ENCODE peak calls at places on chromosomes 16 and 17, in seven cellular contexts. One of them, this sample, is unnamed.
A peak's percentile ranks its signal among the peaks of the same experiment; 100 is the strongest.

GRCh38 chr16:6081320-6081976 is 983.9 kb upstream of the EEF2KMT start:
- DNase-seq in M059J: peak; percentile 51
- DNase-seq in HFFc6: no peak
- DNase-seq in activated effector memory CD4-positive, alpha-beta T cell treated with anti-CD3 and anti-CD28 coated beads, Interleukin-2, amount 50 U/mL, for 16 hours: no peak
- DNase-seq in T-helper 17 cell: no peak
- DNase-seq in activated T-cell treated with anti-CD3 and anti-CD28 coated beads, Interleukin-2, amount 50 U/mL, for 24 hours: no peak
- DNase-seq in PC-9: peak; percentile 27
- DNase-seq in this sample: peak; percentile 0

GRCh38 chr17:46984892-46985291 is 5.8 kb upstream of the RPRML start:
- DNase-seq in activated T-cell treated with anti-CD3 and anti-CD28 coated beads, Interleukin-2, amount 50 U/mL, for 24 hours: no peak
- DNase-seq in M059J: no peak
- DNase-seq in T-helper 17 cell: no peak
- DNase-seq in activated effector memory CD4-positive, alpha-beta T cell treated with anti-CD3 and anti-CD28 coated beads, Interleukin-2, amount 50 U/mL, for 16 hours: no peak
- DNase-seq in HFFc6: no peak
- DNase-seq in PC-9: no peak
- DNase-seq in this sample: no peak

GRCh38 chr16:54783980-54784379 is 146.7 kb upstream of the IRX5 start:
- DNase-seq in M059J: no peak
- DNase-seq in T-helper 17 cell: no peak
- DNase-seq in PC-9: no peak
- DNase-seq in activated T-cell treated with anti-CD3 and anti-CD28 coated beads, Interleukin-2, amount 50 U/mL, for 24 hours: no peak
- DNase-seq in activated effector memory CD4-positive, alpha-beta T cell treated with anti-CD3 and anti-CD28 coated beads, Interleukin-2, amount 50 U/mL, for 16 hours: no peak
- DNase-seq in HFFc6: no peak
- DNase-seq in this sample: no peak

GRCh38 chr17:77160032-77160876 is 19.5 kb downstream of the SEC14L1 start:
- DNase-seq in HFFc6: no peak
- DNase-seq in M059J: no peak
- DNase-seq in T-helper 17 cell: no peak
- DNase-seq in PC-9: no peak
- DNase-seq in activated effector memory CD4-positive, alpha-beta T cell treated with anti-CD3 and anti-CD28 coated beads, Interleukin-2, amount 50 U/mL, for 16 hours: no peak
- DNase-seq in activated T-cell treated with anti-CD3 and anti-CD28 coated beads, Interleukin-2, amount 50 U/mL, for 24 hours: no peak
- DNase-seq in this sample: no peak

GRCh38 chr17:27573548-27573947 is 57.4 kb upstream of the LGALS9 start:
- DNase-seq in M059J: no peak
- DNase-seq in activated T-cell treated with anti-CD3 and anti-CD28 coated beads, Interleukin-2, amount 50 U/mL, for 24 hours: no peak
- DNase-seq in HFFc6: no peak
- DNase-seq in PC-9: no peak
- DNase-seq in activated effector memory CD4-positive, alpha-beta T cell treated with anti-CD3 and anti-CD28 coated beads, Interleukin-2, amount 50 U/mL, for 16 hours: no peak
- DNase-seq in T-helper 17 cell: no peak
- DNase-seq in this sample: no peak

GRCh38 chr16:3038256-3038655 is 1.5 kb upstream of the BICDL2 start:
- DNase-seq in activated T-cell treated with anti-CD3 and anti-CD28 coated beads, Interleukin-2, amount 50 U/mL, for 24 hours: no peak
- DNase-seq in M059J: no peak
- DNase-seq in PC-9: peak; percentile 70
- DNase-seq in activated effector memory CD4-positive, alpha-beta T cell treated with anti-CD3 and anti-CD28 coated beads, Interleukin-2, amount 50 U/mL, for 16 hours: no peak
- DNase-seq in HFFc6: no peak
- DNase-seq in T-helper 17 cell: no peak
- DNase-seq in this sample: no peak

GRCh38 chr16:29852654-29853053 is 10.4 kb downstream of the CDIPT start:
- DNase-seq in activated T-cell treated with anti-CD3 and anti-CD28 coated beads, Interleukin-2, amount 50 U/mL, for 24 hours: no peak
- DNase-seq in T-helper 17 cell: no peak
- DNase-seq in HFFc6: peak; percentile 50
- DNase-seq in PC-9: no peak
- DNase-seq in M059J: peak; percentile 18
- DNase-seq in activated effector memory CD4-positive, alpha-beta T cell treated with anti-CD3 and anti-CD28 coated beads, Interleukin-2, amount 50 U/mL, for 16 hours: no peak
- DNase-seq in this sample: no peak

GRCh38 chr16:73268311-73268997 is 220.5 kb upstream of the ZFHX3 start:
- DNase-seq in T-helper 17 cell: no peak
- DNase-seq in activated T-cell treated with anti-CD3 and anti-CD28 coated beads, Interleukin-2, amount 50 U/mL, for 24 hours: no peak
- DNase-seq in activated effector memory CD4-positive, alpha-beta T cell treated with anti-CD3 and anti-CD28 coated beads, Interleukin-2, amount 50 U/mL, for 16 hours: no peak
- DNase-seq in M059J: peak; percentile 22
- DNase-seq in PC-9: no peak
- DNase-seq in HFFc6: no peak
- DNase-seq in this sample: peak; percentile 13

GRCh38 chr16:88941051-88941932 is 35.7 kb downstream of the CBFA2T3 start:
- DNase-seq in PC-9: peak; percentile 34
- DNase-seq in activated T-cell treated with anti-CD3 and anti-CD28 coated beads, Interleukin-2, amount 50 U/mL, for 24 hours: no peak
- DNase-seq in HFFc6: no peak
- DNase-seq in activated effector memory CD4-positive, alpha-beta T cell treated with anti-CD3 and anti-CD28 coated beads, Interleukin-2, amount 50 U/mL, for 16 hours: no peak
- DNase-seq in T-helper 17 cell: no peak
- DNase-seq in M059J: no peak
- DNase-seq in this sample: no peak

This sample was measured in ELR.